ENCODE peak calls at places on chromosomes 5 and 9, in seven cellular contexts. J, X, R, Y, N, G and L are unnamed samples.

GRCh38 chr5:859391-859790 is 8.6 kb upstream of the ZDHHC11 start:
- DNase-seq in J (no peak), X (no peak), R (no peak), Y (no peak), N (no peak), G (no peak), L (no peak)

GRCh38 chr9:76049341-76049740 is 158.9 kb downstream of the PCSK5 start:
- DNase-seq in J (peak; percentile 52), X (no peak), R (no peak), Y (no peak), N (no peak), G (no peak), L (no peak)

GRCh38 chr5:110968246-110969005 is 103.1 kb upstream of the TSLP start:
- DNase-seq in J (no peak), X (no peak), R (no peak), Y (no peak), N (no peak), G (no peak), L (no peak)

GRCh38 chr5:158552241-158552640 is 547.5 kb downstream of the EBF1 start:
- DNase-seq in J (no peak), X (no peak), R (no peak), Y (no peak), N (no peak), G (no peak), L (no peak)

GRCh38 chr9:89999176-89999533 is 394.3 kb downstream of the GADD45G start:
- DNase-seq in J (no peak), X (no peak), R (no peak), Y (no peak), N (no peak), G (no peak), L (no peak)

GRCh38 chr5:18314192-18314778 is 680.0 kb downstream of the TAF11L14 start:
- DNase-seq in J (no peak), X (no peak), R (peak; percentile 45), Y (no peak), N (no peak), G (no peak), L (no peak)

GRCh38 chr5:153551537-153552079 is 61.1 kb downstream of the GRIA1 start:
- DNase-seq in J (peak; percentile 62), X (peak; percentile 90), R (peak; percentile 90), Y (no peak), N (no peak), G (no peak), L (no peak)

GRCh38 chr5:5347442-5347841 is 75.0 kb upstream of the ICE1 start:
- DNase-seq in J (no peak), X (no peak), R (no peak), Y (no peak), N (no peak), G (no peak), L (no peak)

DNA sequence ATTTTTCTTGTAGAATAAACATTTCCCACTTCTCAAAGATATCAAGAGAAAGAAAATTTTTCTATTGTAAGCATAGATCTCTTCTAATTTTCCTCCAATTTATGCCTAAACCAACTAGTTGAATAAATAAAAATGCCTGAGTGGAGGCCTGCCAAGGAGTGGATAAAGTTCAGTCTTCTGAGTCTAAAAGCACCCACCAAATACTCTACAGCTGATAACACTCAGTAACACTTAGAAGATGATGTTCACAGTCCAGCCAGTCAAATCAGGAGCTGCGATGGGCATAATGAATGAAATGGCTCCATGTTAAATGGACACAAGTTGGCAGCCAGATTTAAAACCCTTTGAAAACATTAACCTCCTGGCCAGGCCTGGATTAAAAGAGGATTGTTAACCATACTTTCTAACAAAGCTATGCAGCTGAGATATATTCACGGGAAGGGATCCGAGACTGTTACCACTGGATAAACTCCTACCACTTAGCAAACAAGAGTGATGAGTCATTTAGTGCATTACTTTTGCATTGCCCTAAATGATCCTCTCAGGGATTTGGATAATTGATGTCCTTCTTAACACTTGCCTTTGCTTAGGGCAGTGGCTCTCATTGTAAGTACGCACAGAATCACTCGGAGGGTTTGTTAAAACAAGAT is 63.7 kb upstream of the CCDC112 start:
- DNase-seq in J (no peak), X (no peak), R (peak; percentile 59), Y (no peak), N (no peak), G (no peak), L (no peak)
- H3K27me3 ChIP-seq in J (no peaks in the 10 kb centered on the region), X (no peaks in the 10 kb centered on the region), R (no peaks in the 10 kb centered on the region), Y (no peaks in the 10 kb centered on the region), N (no peaks in the 10 kb centered on the region), G (no peaks in the 10 kb centered on the region), L (no peaks in the 10 kb centered on the region)

DNA sequence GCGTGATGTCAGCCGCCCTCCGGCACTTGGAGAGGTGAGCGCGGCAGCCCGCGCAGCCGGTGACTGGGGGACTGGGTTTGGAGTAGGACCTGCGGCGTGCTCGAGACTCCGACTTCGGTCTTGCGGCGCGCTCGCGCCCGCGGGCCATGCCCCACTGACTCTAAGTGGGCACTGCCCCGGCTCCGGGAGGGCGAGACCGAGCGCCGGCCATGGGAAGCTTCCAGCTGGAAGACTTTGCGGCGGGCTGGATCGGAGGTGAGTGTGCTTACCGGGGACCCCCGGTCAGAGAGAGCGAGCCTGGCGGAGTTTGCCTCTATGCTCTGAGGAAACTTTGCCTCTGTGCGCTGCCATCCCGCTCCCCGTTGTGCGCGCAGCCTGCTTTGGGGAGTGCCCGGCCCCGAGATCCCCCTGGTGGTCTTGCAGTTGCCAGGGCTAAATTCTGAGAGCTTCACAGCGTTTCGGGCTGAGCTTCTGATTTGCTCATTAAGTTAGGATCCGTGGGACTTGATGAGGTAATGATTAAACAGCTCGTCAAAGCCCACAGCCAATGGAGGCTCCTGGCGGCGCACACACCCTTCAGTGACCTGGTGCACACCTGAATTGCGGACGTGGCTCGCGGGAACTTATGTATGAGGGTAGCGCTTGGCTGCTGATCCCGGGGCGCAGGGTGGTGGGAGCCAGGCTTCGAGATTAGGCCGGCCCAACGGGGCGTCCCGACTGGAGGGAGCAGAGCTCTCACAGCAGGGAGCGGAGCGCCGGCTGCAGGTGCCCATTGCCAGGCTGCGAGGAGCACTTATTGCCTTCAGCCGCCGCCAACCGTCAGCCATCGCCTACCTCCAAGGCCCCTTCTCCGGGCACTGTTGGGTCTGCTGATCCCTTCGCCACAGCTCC is at the start of gene SLC25A48:
- DNase-seq in J (peak; percentile 96), X (peak; percentile 77), R (no peak), Y (peak; percentile 79), N (peak; percentile 41), G (no peak), L (no peak)
- H3K27me3 ChIP-seq in J (peaks cover 66% of the 10 kb centered on the region), X (peaks cover 34% of the 10 kb centered on the region), R (peaks cover 12% of the 10 kb centered on the region), Y (peaks cover 2% of the 10 kb centered on the region), N (peaks cover 95% of the 10 kb centered on the region), G (peaks cover 21% of the 10 kb centered on the region), L (peaks cover 39% of the 10 kb centered on the region)

GRCh38 chr9:34378376-34379060 is 1.8 kb upstream of the MYORG start:
- DNase-seq in J (no peak), X (no peak), R (no peak), Y (no peak), N (no peak), G (no peak), L (no peak)

GRCh38 chr9:34380511-34381315 is 4.0 kb upstream of the MYORG start:
- DNase-seq in J (peak; percentile 96), X (peak; percentile 52), R (peak; percentile 70), Y (peak; percentile 94), N (peak; percentile 84), G (peak; percentile 81), L (peak; percentile 88)

GRCh38 chr9:34380034-34380510 is 3.4 kb upstream of the MYORG start:
- DNase-seq in J (no peak), X (no peak), R (no peak), Y (no peak), N (no peak), G (no peak), L (no peak)

GRCh38 chr9:34381323-34381722 is 4.6 kb upstream of the MYORG start:
- DNase-seq in J (peak; percentile 75), X (no peak), R (no peak), Y (no peak), N (no peak), G (no peak), L (peak; percentile 76)

DNA sequence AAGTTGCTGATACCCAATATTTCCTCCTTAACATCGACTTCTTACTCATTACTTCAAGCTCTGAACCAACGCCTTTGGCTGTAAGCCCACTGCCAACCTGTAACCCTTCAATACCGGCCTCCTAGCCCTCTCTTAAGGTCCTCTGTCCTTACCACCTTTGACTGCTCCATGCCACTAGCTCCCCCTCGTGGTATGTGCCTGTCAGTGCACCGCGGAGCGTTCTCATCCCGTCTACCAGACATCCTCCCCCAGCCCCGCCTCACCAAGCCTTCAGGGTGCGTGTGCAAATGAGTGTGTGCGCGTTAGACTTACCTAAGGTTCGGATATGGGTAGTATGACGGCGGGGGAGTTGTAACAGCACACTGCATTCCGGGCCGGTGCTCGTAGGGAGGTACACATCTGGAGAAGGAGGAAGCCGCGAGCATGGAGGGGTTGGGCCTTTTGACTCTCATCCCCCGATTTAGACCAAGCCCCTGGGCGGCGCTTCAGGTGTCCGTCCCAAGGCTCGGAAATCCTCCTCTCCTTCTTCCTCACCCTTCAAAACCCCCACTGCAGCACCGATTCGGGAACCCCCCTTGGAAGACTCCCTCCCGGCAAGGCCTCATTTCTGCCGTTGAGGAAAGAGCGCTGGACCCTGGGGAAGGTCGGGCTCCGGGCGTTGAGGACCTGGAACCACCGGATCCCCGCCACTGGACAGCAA is 2.8 kb upstream of the MYORG start:
- DNase-seq in J (peak; percentile 98), X (peak; percentile 57), R (peak; percentile 81), Y (peak; percentile 95), N (peak; percentile 84), G (peak; percentile 92), L (peak; percentile 92)
- H3K27me3 ChIP-seq in J (peaks cover 52% of the 10 kb centered on the region), X (no peaks in the 10 kb centered on the region), R (peaks cover 10% of the 10 kb centered on the region), Y (no peaks in the 10 kb centered on the region), N (no peaks in the 10 kb centered on the region), G (no peaks in the 10 kb centered on the region), L (no peaks in the 10 kb centered on the region)

GRCh38 chr9:133476036-133476435 is 2.9 kb downstream of the SLC2A6 start:
- DNase-seq in J (no peak), X (no peak), R (no peak), Y (no peak), N (no peak), G (no peak), L (no peak)
- H3K27me3 ChIP-seq in J (peaks cover 9% of the 10 kb centered on the region), X (no peaks in the 10 kb centered on the region), R (no peaks in the 10 kb centered on the region), Y (no peaks in the 10 kb centered on the region), N (no peaks in the 10 kb centered on the region), G (no peaks in the 10 kb centered on the region), L (no peaks in the 10 kb centered on the region)

GRCh38 chr9:95605826-95606555 is 89.2 kb upstream of the PTCH1 start:
- DNase-seq in J (no peak), X (no peak), R (no peak), Y (no peak), N (no peak), G (no peak), L (peak; percentile 61)
- H3K27me3 ChIP-seq in J (peaks cover 4% of the 10 kb centered on the region), X (no peaks in the 10 kb centered on the region), R (no peaks in the 10 kb centered on the region), Y (no peaks in the 10 kb centered on the region), N (no peaks in the 10 kb centered on the region), G (no peaks in the 10 kb centered on the region), L (no peaks in the 10 kb centered on the region)

GRCh38 chr9:132745911-132746709 is 75.8 kb downstream of the GTF3C4 start:
- DNase-seq in J (peak; percentile 44), X (no peak), R (no peak), Y (peak; percentile 45), N (no peak), G (no peak), L (no peak)
- H3K27me3 ChIP-seq in J (peaks cover 56% of the 10 kb centered on the region), X (no peaks in the 10 kb centered on the region), R (peaks cover 24% of the 10 kb centered on the region), Y (no peaks in the 10 kb centered on the region), N (peaks cover 55% of the 10 kb centered on the region), G (peaks cover 50% of the 10 kb centered on the region), L (peaks cover 21% of the 10 kb centered on the region)